ENCODE peak calls at places on chromosomes 2 and 18, in ten cellular contexts. P is hepatocyte, S is fibroblast of pulmonary artery, B is brain microvascular endothelial cell, V is GM06990, E is breast epithelium, A is ovary, D is psoas muscle, W is fibroblast of the aortic adventitia, C is right lobe of liver. N is an unnamed sample.

GRCh38 chr18:49177071-49177470 is 226.3 kb upstream of the SMAD7 start:
- DNase-seq in C (no peak), E (no peak), A (no peak), P (no peak), B (no peak), S (no peak), W (no peak), D (no peak), V (no peak), N (no peak)

GRCh38 chr2:75311521-75311920 is 112.2 kb upstream of the TACR1 start:
- DNase-seq in B (no peak), E (no peak), W (no peak), D (no peak), V (no peak), A (no peak), P (no peak), S (no peak), C (no peak), N (no peak)

GRCh38 chr18:54604211-54604610 is 13.2 kb downstream of the DYNAP start:
- DNase-seq in P (no peak), E (no peak), W (no peak), B (no peak), A (no peak), C (no peak), D (no peak), S (no peak), V (no peak), N (no peak)

GRCh38 chr2:212536385-212537310 is 2.0 kb downstream of the ERBB4 start:
- DNase-seq in C (peak), V (peak), W (no peak), S (no peak), A (no peak), P (no peak), E (no peak), B (no peak), D (no peak), N (no peak)

GRCh38 chr18:4125246-4125938 is 329.7 kb downstream of the DLGAP1 start:
- DNase-seq in C (no peak), S (peak), E (no peak), V (no peak), A (no peak), P (no peak), B (peak), W (peak), D (peak), N (peak)

GRCh38 chr2:1721706-1722483 is 22.4 kb downstream of the PXDN start:
- DNase-seq in D (peak), S (peak), B (peak), A (no peak), V (no peak), W (peak), E (no peak), C (no peak), P (no peak), N (peak)

GRCh38 chr2:83342860-83343329 is 1116.2 kb downstream of the SUCLG1 start:
- DNase-seq in A (no peak), S (no peak), D (no peak), W (no peak), B (no peak), P (no peak), C (no peak), V (no peak), E (no peak), N (no peak)

GRCh38 chr18:59267511-59268126 is 5.6 kb downstream of the RAX start:
- DNase-seq in D (no peak), P (no peak), S (no peak), C (no peak), V (no peak), W (peak), E (no peak), A (no peak), B (no peak), N (no peak)

GRCh38 chr2:57429821-57430220 is 616.8 kb upstream of the VRK2 start:
- DNase-seq in A (no peak), D (no peak), P (no peak), C (no peak), W (no peak), V (peak), B (no peak), E (no peak), S (no peak), N (no peak)

GRCh38 chr18:46462523-46462922 is 194.5 kb downstream of the LOXHD1 start:
- DNase-seq in W (no peak), E (no peak), P (no peak), S (no peak), D (no peak), V (no peak), B (no peak), A (no peak), C (no peak), N (no peak)

GRCh38 chr18:46468431-46469180 is 188.4 kb downstream of the LOXHD1 start:
- DNase-seq in P (no peak), A (no peak), E (no peak), B (no peak), C (no peak), V (no peak), W (no peak), S (no peak), D (no peak), N (no peak)

GRCh38 chr18:46466236-46467160 is 190.5 kb downstream of the LOXHD1 start:
- DNase-seq in B (no peak), C (no peak), A (no peak), S (no peak), E (no peak), V (no peak), W (no peak), D (no peak), P (no peak), N (no peak)

GRCh38 chr18:46461993-46462392 is 195.0 kb downstream of the LOXHD1 start:
- DNase-seq in S (no peak), W (no peak), V (no peak), E (no peak), B (no peak), D (no peak), P (no peak), C (no peak), A (no peak), N (no peak)

DNA sequence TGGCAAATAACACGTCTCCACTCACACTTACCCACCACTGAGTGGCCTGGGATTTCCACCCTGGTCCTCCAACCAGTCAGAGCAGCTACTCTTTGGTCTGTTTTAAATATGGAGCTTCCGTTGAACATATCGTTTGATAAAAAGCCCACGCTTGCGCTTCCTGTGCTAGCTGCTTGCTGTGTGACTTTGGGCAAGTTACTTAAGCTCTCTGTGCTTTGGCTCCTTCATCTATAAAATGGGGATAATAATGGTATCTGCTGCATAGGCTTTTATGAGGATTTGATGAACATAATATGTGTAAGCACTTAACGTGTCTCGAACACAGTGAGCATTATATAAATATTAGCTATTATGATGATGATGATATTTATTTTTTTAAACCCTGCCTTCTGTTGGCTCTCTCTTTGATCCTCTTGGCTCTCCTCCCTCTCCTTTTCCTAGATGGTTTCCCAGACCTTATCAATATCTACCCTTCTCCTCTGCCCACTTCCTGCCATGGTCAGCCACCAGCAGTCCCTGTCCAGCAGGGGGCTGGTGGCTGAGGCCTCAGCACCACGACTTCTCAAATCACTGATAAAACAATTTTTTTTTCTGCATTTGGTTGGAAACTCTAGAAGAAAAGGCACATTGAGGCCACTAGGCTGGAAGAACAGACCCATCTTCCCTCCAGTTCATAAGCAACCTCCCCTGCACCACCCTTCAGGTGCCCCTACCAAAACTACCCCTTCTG is 191.9 kb downstream of the LOXHD1 start:
- DNase-seq in P (no peak), S (no peak), V (no peak), B (no peak), D (no peak), A (no peak), E (no peak), C (no peak), W (no peak), N (no peak)
- TF ChIP-seq CTCF in P (peak), S (peak), V (no peak), B (peak), D (peak), A (no peak), E (no peak), C (no peak), W (peak), N (peak)

GRCh38 chr2:138424436-138425140 is 77.0 kb upstream of the SPOPL start:
- DNase-seq in A (no peak), C (no peak), W (no peak), E (no peak), D (no peak), S (no peak), V (no peak), B (no peak), P (no peak), N (no peak)
- H3K4me3 ChIP-seq in A (no peak), C (no peak), W (no peak), E (no peak), D (no peak), S (no peak), V (no peak), B (no peak), P (no peak), N (no peak)

GRCh38 chr2:189763908-189764661 is 1.5 kb upstream of the OSGEPL1 start:
- DNase-seq in E (no peak), V (no peak), B (no peak), A (no peak), D (no peak), W (peak), P (peak), S (peak), C (no peak), N (peak)
- TF ChIP-seq CTCF in E (no peak), V (no peak), B (no peak), A (no peak), D (no peak), W (no peak), P (no peak), S (no peak), C (no peak), N (no peak)

DNA sequence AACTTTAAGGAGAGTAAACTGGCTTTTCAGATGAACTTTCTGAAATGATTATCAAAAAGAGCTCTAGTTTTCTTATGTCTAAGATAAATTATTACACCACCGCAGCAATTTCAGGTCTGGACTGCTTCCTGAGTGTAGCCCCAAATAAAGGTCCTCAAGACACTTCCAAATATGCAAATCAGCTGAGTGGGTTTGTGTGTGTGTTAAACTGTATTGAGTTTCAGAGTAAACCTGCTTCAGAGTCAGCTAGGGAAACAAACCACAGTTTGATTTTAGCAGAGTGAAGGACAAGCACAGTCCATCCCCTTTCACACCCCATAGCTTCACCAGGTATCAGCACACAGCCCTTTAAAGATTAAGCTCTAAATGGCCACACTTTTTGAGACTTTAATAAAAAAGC is 168.7 kb downstream of the NRXN1 start:
- DNase-seq in V (no peak), A (no peak), C (no peak), B (no peak), P (no peak), D (no peak), E (no peak), S (no peak), W (no peak), N (no peak)
- H3K4me3 ChIP-seq in V (no peak), A (no peak), C (no peak), B (no peak), P (no peak), D (no peak), E (no peak), S (no peak), W (no peak), N (no peak)

GRCh38 chr18:11532758-11533512 is 76.5 kb upstream of the SLC35G4 start:
- DNase-seq in B (no peak), P (no peak), C (no peak), D (no peak), V (no peak), W (no peak), S (no peak), E (no peak), A (no peak), N (no peak)

GRCh38 chr18:11533942-11534496 is 75.4 kb upstream of the SLC35G4 start:
- DNase-seq in D (no peak), W (no peak), A (no peak), B (no peak), P (no peak), E (no peak), C (no peak), S (no peak), V (no peak), N (no peak)

GRCh38 chr18:11529081-11529480 is 80.3 kb upstream of the SLC35G4 start:
- DNase-seq in S (no peak), W (no peak), V (no peak), C (no peak), D (no peak), P (no peak), A (no peak), B (no peak), E (no peak), N (no peak)

DNA sequence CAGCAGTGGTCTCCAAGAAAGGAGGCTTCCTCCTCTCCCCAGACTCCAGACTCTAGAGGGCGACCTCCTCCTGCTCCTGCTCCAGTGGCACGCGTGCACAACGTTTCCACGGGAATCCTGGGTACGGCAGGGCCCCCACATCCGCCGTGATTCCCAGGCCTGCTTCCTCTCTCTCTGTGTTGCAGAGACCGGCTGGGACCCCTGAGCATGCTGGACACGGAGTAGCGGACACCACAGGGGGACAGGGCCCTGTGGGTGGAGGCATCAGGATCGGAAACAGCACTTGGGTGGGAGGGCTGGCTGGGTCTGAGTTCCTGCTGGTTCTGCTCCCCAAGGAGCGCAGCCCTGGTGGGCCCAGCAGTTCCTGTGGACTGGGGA is 75.9 kb upstream of the SLC35G4 start:
- DNase-seq in C (no peak), P (no peak), B (no peak), A (no peak), E (no peak), V (no peak), D (no peak), S (no peak), W (no peak), N (no peak)
- TF ChIP-seq CTCF in C (no peak), P (no peak), B (no peak), A (no peak), E (no peak), V (no peak), D (no peak), S (no peak), W (no peak), N (no peak)

GRCh38 chr2:221969087-221969829 is 329.5 kb downstream of the PAX3 start:
- DNase-seq in P (peak), V (no peak), B (peak), W (peak), E (no peak), C (no peak), S (peak), A (no peak), D (no peak), N (peak)
- H3K4me3 ChIP-seq in P (no peak), V (no peak), B (no peak), W (no peak), E (no peak), C (no peak), S (no peak), A (no peak), D (no peak), N (no peak)

GRCh38 chr2:198322275-198322674 is 517.9 kb downstream of the PLCL1 start:
- DNase-seq in B (no peak), S (no peak), V (no peak), W (no peak), D (no peak), A (no peak), C (no peak), P (no peak), E (no peak), N (no peak)
- TF ChIP-seq CTCF in B (peak), S (peak), V (peak), W (peak), D (no peak), A (no peak), C (no peak), P (peak), E (no peak), N (peak)

GRCh38 chr2:210195066-210195852 is 24.1 kb upstream of the KANSL1L start:
- DNase-seq in C (no peak), W (peak), S (peak), D (no peak), B (peak), E (no peak), P (peak), A (no peak), V (no peak), N (peak)
- H3K4me3 ChIP-seq in C (peak), W (no peak), S (peak), D (peak), B (peak), E (no peak), P (no peak), A (no peak), V (no peak), N (no peak)

GRCh38 chr18:32670727-32671126 is 102.1 kb downstream of the KLHL14 start:
- DNase-seq in B (no peak), V (no peak), W (no peak), P (no peak), C (no peak), D (no peak), A (no peak), S (no peak), E (no peak), N (no peak)

GRCh38 chr18:32674491-32674890 is 98.3 kb downstream of the KLHL14 start:
- DNase-seq in V (no peak), D (no peak), W (no peak), A (no peak), B (no peak), E (no peak), C (no peak), S (no peak), P (no peak), N (peak)

DNA sequence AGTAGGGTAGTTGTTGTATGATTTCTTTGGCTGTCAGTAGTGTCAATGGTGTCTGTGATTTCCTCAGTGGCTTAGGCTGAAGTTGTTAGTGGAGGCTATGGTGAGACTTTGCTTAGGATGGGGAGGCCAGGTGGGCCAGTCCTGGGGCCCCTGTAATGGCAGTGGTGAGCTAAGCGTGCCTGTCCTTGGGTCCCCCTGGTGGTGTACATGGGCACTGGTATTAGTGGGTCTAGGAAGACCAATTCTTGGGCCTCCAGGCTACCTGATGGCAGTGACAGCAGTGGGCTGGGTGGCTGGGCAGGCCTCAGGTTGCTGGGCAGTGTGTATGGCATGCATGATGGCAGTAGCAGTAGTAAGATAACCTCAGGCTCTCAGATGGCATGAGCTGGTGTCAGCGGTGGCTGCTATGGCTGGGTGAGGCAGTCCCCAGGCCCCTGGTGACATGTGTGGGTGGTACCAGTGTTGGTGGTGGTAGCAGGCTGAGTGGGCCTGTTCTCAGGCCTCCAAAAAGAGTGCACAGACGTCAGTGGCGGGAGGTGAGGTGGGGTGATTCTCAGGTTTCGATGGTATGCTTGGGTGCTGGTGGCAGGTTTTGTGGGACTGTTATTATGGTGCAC is 103.2 kb downstream of the KLHL14 start:
- DNase-seq in S (no peak), D (no peak), E (no peak), W (no peak), C (no peak), P (no peak), V (peak), B (no peak), A (no peak), N (no peak)
- TF ChIP-seq CTCF in S (no peak), D (no peak), E (no peak), W (no peak), C (no peak), P (no peak), V (peak), B (peak), A (no peak), N (peak)

N was measured in fibroblast of mammary gland.